ENCODE peak calls at places on chromosomes 3 and 15, in four cellular contexts. H, L, S and M are unnamed samples.

GRCh38 chr15:25439456-25439836 is 622 bp upstream of the UBE3A start:
- DNase-seq in H (peak), L (no peak), S (peak), M (no peak)

GRCh38 chr3:33403756-33404155 is 36.4 kb downstream of the UBP1 start:
- DNase-seq in H (no peak), L (no peak), S (no peak), M (no peak)

GRCh38 chr3:46609944-46610722 is 2.2 kb upstream of the FAM240A start:
- DNase-seq in H (no peak), L (no peak), S (no peak), M (no peak)

GRCh38 chr3:179452166-179452544 is 885 bp upstream of the GNB4 start:
- DNase-seq in H (peak), L (no peak), S (no peak), M (no peak)

GRCh38 chr3:172056416-172056815 is 17.0 kb downstream of the FNDC3B start:
- DNase-seq in H (no peak), L (no peak), S (no peak), M (no peak)

GRCh38 chr3:155747867-155748266 is 3.0 kb upstream of the PLCH1 start:
- DNase-seq in H (no peak), L (no peak), S (no peak), M (no peak)

GRCh38 chr3:186209810-186210752 is 101.2 kb upstream of the ETV5 start:
- DNase-seq in H (peak), L (no peak), S (peak), M (peak)

GRCh38 chr3:49641921-49642707 is 32.0 kb upstream of the APEH start:
- DNase-seq in H (no peak), L (no peak), S (no peak), M (no peak)

GRCh38 chr15:48963524-48964113 is at the start of gene SHC4:
- DNase-seq in H (peak), L (no peak), S (peak), M (peak)

GRCh38 chr15:56244811-56245576 is 1.3 kb upstream of the RFX7 start:
- DNase-seq in H (peak), L (no peak), S (peak), M (no peak)

GRCh38 chr15:89112341-89112971 is 24.2 kb downstream of the ABHD2 start:
- DNase-seq in H (no peak), L (peak), S (peak), M (no peak)

GRCh38 chr3:40108643-40109042 is 200.9 kb upstream of the EIF1B start:
- DNase-seq in H (no peak), L (no peak), S (no peak), M (no peak)

GRCh38 chr3:10968390-10968789 is 24.2 kb upstream of the SLC6A1 start:
- DNase-seq in H (no peak), L (no peak), S (no peak), M (no peak)

GRCh38 chr15:87492321-87492720 is 764.2 kb downstream of the NTRK3 start:
- DNase-seq in H (no peak), L (no peak), S (no peak), M (no peak)

GRCh38 chr15:87489902-87490301 is 766.6 kb downstream of the NTRK3 start:
- DNase-seq in H (peak), L (no peak), S (no peak), M (no peak)

GRCh38 chr15:87483468-87483867 is 773.1 kb downstream of the NTRK3 start:
- DNase-seq in H (no peak), L (no peak), S (no peak), M (no peak)

DNA sequence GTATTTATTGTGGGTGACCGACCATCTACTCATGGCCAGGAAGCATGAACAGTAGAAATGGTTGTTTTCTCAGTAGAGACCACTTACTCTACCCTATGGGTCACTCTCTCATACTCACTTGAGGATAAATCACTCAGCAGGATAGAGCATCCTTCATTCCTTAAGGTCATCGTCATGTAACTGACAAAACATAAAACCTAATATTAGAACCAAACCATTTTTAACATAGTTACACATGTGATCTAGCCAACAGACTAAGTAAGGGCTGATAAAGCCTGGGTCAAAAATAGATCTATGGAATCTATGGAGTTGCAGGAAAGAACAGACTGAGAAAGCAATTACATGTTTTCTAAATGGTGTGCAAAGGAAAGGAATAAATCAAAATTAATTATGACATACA is 769.1 kb downstream of the NTRK3 start:
- DNase-seq in H (no peak), L (no peak), S (no peak), M (no peak)
- TF ChIP-seq NR2C2 in H (no peak), L (no peak), S (no peak), M (no peak)

GRCh38 chr3:127568604-127569003 is 21.9 kb downstream of the TPRA1 start:
- DNase-seq in H (no peak), L (no peak), S (no peak), M (no peak)

GRCh38 chr3:127570520-127570919 is 20.0 kb downstream of the TPRA1 start:
- DNase-seq in H (no peak), L (no peak), S (no peak), M (no peak)

GRCh38 chr3:127569160-127569559 is 21.4 kb downstream of the TPRA1 start:
- DNase-seq in H (no peak), L (no peak), S (no peak), M (no peak)

GRCh38 chr3:127565711-127566110 is 24.8 kb downstream of the TPRA1 start:
- DNase-seq in H (no peak), L (no peak), S (no peak), M (no peak)

GRCh38 chr3:127566801-127567200 is 23.7 kb downstream of the TPRA1 start:
- DNase-seq in H (no peak), L (no peak), S (no peak), M (no peak)
- TF ChIP-seq USF2 in H (no peak), L (no peak), S (no peak), M (no peak)

DNA sequence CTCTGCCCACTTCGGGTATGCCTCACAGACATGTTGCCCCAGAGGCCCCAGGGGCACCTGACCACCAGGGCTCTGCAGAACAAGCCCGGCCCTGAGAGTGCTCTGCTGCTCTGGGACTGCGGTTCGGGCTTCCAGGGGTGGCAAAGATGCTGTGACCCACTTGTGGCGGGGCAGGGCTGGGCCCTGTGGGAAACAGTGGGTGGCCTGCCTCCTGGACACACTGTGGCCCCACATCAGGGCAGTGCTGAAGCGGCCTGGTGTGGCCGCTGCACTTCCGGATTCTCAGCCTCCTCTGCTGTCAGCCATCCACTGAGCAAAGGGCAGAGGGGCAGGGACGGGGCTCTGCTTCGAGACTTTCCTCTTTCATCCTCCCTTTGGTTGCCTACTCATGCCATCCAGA is 26.5 kb upstream of the PLXND1 start:
- DNase-seq in H (no peak), L (no peak), S (peak), M (no peak)
- TF ChIP-seq ESRRA in H (no peak), L (no peak), S (no peak), M (no peak)

DNA sequence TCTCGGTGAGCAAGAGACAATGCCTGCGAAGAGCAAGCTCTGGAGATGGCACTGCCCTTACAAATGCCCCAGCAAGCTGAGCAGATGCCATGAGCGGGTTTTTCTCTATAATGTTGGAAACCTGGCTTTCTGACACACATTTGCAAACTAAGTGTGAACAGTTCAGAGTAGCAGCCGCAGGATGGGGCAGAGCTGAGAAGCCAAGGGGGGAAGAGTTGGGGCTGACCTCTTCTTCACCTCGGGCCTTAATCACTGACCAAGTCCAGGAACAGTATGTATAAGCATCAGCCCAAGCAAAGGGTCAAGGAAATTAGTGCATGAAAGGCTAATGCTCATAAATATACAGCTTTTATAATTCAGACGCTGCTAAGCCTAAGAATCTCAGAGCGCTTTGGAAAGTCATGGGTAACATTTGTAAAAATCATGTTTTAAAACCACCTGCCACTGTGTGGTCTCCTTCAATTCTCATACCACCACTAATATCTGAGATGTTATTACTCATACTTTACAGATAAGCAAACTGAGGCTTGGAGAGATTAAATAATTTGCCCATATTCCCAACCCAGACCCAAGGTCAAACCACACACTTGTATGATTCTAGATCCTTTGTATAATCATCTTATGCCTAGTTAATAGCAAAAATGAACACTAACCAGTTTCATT is 603.4 kb downstream of the FOXP1 start:
- DNase-seq in H (no peak), L (no peak), S (no peak), M (no peak)
- TF ChIP-seq NR2C2 in H (no peak), L (no peak), S (no peak), M (no peak)

GRCh38 chr15:31606261-31606669 is 279.6 kb downstream of the KLF13 start:
- DNase-seq in H (no peak), L (no peak), S (no peak), M (no peak)

GRCh38 chr15:31606942-31607497 is 280.4 kb downstream of the KLF13 start:
- DNase-seq in H (no peak), L (no peak), S (no peak), M (no peak)

GRCh38 chr15:31607656-31608055 is 281.0 kb downstream of the KLF13 start:
- DNase-seq in H (no peak), L (no peak), S (no peak), M (no peak)

GRCh38 chr15:31609243-31609642 is 282.6 kb downstream of the KLF13 start:
- DNase-seq in H (no peak), L (no peak), S (no peak), M (no peak)

DNA sequence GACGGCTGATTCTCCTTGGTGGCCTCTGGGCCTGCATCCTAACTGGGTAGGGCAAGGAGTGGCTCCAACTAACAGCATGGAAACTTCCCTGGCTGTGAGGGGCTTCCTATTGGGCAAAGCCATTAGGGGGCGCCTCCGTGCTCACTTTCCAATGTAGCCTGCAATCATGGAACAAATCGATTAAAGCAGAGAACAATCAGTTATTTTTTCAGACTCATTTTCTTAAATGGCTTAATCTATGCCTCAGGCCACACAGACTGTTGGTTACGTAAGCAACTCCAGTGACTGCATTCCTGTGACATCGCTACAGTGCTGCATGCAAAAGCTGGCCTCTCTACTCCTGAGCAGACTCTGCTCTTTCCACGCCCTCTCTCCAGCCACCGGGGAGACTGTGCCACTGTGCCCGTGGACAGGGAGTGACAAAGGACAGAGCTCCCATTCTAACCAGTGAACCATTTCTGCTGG is 278.9 kb downstream of the KLF13 start:
- DNase-seq in H (no peak), L (no peak), S (no peak), M (peak)
- TF ChIP-seq USF2 in H (no peak), L (no peak), S (no peak), M (no peak)

GRCh38 chr3:8556470-8556869 is 54.8 kb downstream of the LMCD1 start:
- DNase-seq in H (no peak), L (no peak), S (no peak), M (no peak)

GRCh38 chr3:8553405-8553804 is 51.8 kb downstream of the LMCD1 start:
- DNase-seq in H (no peak), L (no peak), S (no peak), M (no peak)

GRCh38 chr3:8555705-8556314 is 54.2 kb downstream of the LMCD1 start:
- DNase-seq in H (no peak), L (no peak), S (no peak), M (no peak)

GRCh38 chr3:8557298-8557697 is 55.7 kb downstream of the LMCD1 start:
- DNase-seq in H (no peak), L (no peak), S (no peak), M (no peak)

DNA sequence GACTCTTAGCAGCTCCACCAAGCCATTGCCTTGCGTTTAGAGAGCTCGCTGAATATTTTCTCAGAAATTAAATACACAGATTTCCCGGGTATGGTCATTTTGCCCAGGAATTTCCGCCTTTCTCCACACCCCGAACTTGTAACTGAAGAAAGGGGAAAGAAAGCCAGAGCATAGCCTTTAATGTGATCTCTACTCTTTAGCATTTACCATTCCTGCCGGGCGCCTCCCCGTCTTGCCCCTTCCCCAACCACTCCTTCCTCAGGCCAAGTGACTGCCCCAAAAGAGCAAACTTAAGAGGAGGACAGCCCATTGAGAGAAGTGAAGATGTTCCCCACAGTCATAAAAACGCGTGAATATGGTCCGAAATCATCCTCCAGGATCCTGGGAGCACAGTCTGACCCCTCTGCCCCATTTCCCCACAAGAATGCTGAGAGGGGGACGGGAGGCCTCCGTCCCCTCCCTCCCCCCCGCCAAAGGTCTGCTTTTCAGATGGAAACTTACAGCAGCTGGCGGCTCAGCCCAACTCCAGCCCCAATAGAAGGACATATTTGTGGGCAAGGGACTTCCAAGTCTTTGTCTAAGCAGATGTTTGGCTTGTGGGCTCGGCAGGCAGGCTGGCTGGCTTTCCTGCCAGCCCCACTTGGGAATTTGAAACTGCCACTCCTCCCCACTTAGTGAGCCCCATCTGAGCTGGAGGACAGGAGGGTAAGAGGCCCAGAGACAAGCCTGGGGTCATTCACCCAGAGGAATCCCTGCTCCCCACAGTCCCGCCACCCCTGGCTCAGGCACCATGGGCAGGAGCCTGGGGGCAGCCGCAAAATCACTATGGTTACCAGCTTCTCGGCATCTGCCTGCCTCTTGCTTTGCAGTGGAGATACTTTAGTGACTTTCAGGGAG is 53.4 kb downstream of the LMCD1 start:
- DNase-seq in H (no peak), L (no peak), S (no peak), M (peak)
- TF ChIP-seq ESRRA in H (no peak), L (no peak), S (no peak), M (no peak)

DNA sequence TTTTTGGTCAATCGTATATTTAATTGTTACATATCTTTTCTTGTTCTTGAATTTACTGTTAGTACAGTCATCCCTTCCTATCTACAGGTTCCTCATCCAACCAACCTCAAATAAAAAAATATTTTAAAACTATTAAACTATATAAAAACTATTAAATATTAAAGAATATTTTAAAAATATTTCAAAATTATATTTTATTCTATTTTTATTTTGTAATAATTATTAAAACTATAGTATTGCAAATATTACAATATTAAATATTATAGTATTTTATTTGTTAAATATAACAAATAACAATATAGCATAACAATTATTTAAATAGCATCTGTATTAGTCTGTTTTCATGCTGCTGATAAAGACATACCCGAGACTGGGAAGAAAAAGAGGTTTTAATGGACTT is 357.9 kb upstream of the GOLIM4 start:
- DNase-seq in H (no peak), L (no peak), S (no peak), M (no peak)
- TF ChIP-seq NR2C2 in H (no peak), L (no peak), S (no peak), M (no peak)